ENCODE peak calls at places on chromosomes 16 and 17, in eight cellular contexts. U is stimulated activated CD8-positive, alpha-beta memory T cell treated with anti-CD3 and anti-CD28 coated beads, Interleukin-7, amount 100 ng/mL, for 1 hour; W is NCI-H1105; I is brain microvascular endothelial cell; Q is glutamatergic neuron; T is AG09309; A is neural crest cell; Y is CD8-positive, alpha-beta T cell. C is an unnamed sample.

GRCh38 chr17:40526668-40527067 is 25.2 kb upstream of the TNS4 start:
- DNase-seq in U (no peak), W (no peak), I (no peak), Q (no peak), T (no peak), A (no peak), Y (no peak), C (no peak)

GRCh38 chr16:62077998-62078397 is 41.8 kb upstream of the CDH8 start:
- DNase-seq in U (no peak), W (no peak), I (peak; percentile 5), Q (peak; percentile 63), T (no peak), A (peak; percentile 14), Y (no peak), C (peak; percentile 6)

GRCh38 chr17:83098241-83099085 is 19.1 kb downstream of the METRNL start:
- DNase-seq in U (no peak), W (no peak), I (no peak), Q (peak; percentile 68), T (no peak), A (no peak), Y (no peak), C (no peak)

GRCh38 chr17:35101036-35101435 is 18.6 kb downstream of the RAD51D start:
- DNase-seq in U (no peak), W (no peak), I (no peak), Q (no peak), T (no peak), A (no peak), Y (no peak), C (no peak)

GRCh38 chr17:77677210-77677609 is 281.3 kb upstream of the TNRC6C start:
- DNase-seq in U (no peak), W (no peak), I (no peak), Q (no peak), T (no peak), A (no peak), Y (no peak), C (no peak)

GRCh38 chr17:37648555-37648954 is 5.3 kb upstream of the DDX52 start:
- DNase-seq in U (no peak), W (no peak), I (peak; percentile 50), Q (no peak), T (peak; percentile 29), A (no peak), Y (no peak), C (no peak)

GRCh38 chr17:58344791-58345157 is 7.2 kb downstream of the SUPT4H1 start:
- DNase-seq in U (no peak), W (no peak), I (no peak), Q (no peak), T (no peak), A (no peak), Y (peak; percentile 52), C (no peak)

GRCh38 chr16:28277537-28278388 is 14.6 kb upstream of the SBK1 start:
- DNase-seq in U (peak; percentile 82), W (peak; percentile 55), I (peak; percentile 72), Q (peak; percentile 94), T (peak; percentile 10), A (peak; percentile 95), Y (peak; percentile 86), C (peak; percentile 29)

GRCh38 chr17:7573324-7574080 is 5.9 kb upstream of the CD68 start:
- DNase-seq in U (peak; percentile 77), W (peak; percentile 96), I (peak; percentile 80), Q (peak; percentile 93), T (peak; percentile 71), A (peak; percentile 78), Y (peak; percentile 90), C (peak; percentile 80)

GRCh38 chr17:179066-179432 is 2.4 kb downstream of the DOC2B start:
- DNase-seq in U (no peak), W (no peak), I (no peak), Q (no peak), T (no peak), A (no peak), Y (no peak), C (no peak)

GRCh38 chr17:278055-279028 is 74.3 kb downstream of the RPH3AL start:
- DNase-seq in U (no peak), W (no peak), I (no peak), Q (no peak), T (no peak), A (no peak), Y (no peak), C (no peak)

GRCh38 chr16:49158029-49158642 is 123.5 kb downstream of the CBLN1 start:
- DNase-seq in U (no peak), W (no peak), I (no peak), Q (no peak), T (no peak), A (peak; percentile 46), Y (no peak), C (no peak)

GRCh38 chr16:60686824-60687223 is 1349.4 kb downstream of the CDH8 start:
- DNase-seq in U (no peak), W (no peak), I (no peak), Q (no peak), T (no peak), A (no peak), Y (no peak), C (no peak)

GRCh38 chr17:32503251-32504165 is 16.7 kb downstream of the CDK5R1 start:
- DNase-seq in U (no peak), W (no peak), I (no peak), Q (no peak), T (no peak), A (no peak), Y (no peak), C (no peak)

GRCh38 chr16:84868829-84869457 is 49.2 kb downstream of the CRISPLD2 start:
- DNase-seq in U (no peak), W (no peak), I (no peak), Q (no peak), T (no peak), A (no peak), Y (no peak), C (no peak)

GRCh38 chr17:9115446-9116265 is 94.3 kb downstream of the NTN1 start:
- DNase-seq in U (peak; percentile 13), W (no peak), I (peak; percentile 36), Q (peak; percentile 64), T (no peak), A (peak; percentile 51), Y (peak; percentile 47), C (no peak)

GRCh38 chr16:50093607-50094570 is 28.1 kb downstream of the HEATR3 start:
- DNase-seq in U (no peak), W (no peak), I (peak; percentile 83), Q (no peak), T (no peak), A (no peak), Y (no peak), C (no peak)

GRCh38 chr17:79750650-79751545 is 20.2 kb downstream of the ENPP7 start:
- DNase-seq in U (no peak), W (no peak), I (no peak), Q (no peak), T (no peak), A (no peak), Y (no peak), C (no peak)

GRCh38 chr16:89958068-89958467 is 9.5 kb downstream of the DEF8 start:
- DNase-seq in U (no peak), W (no peak), I (peak; percentile 35), Q (peak; percentile 75), T (no peak), A (peak; percentile 35), Y (no peak), C (no peak)

GRCh38 chr16:8887952-8888560 is 5.9 kb downstream of the LITAFD start:
- DNase-seq in U (no peak), W (no peak), I (peak; percentile 48), Q (no peak), T (no peak), A (no peak), Y (no peak), C (no peak)

GRCh38 chr16:82924075-82924854 is 297.5 kb downstream of the CDH13 start:
- DNase-seq in U (no peak), W (no peak), I (no peak), Q (no peak), T (no peak), A (no peak), Y (no peak), C (no peak)

GRCh38 chr17:67467500-67468481 is 90.7 kb downstream of the PITPNC1 start:
- DNase-seq in U (no peak), W (no peak), I (no peak), Q (peak; percentile 54), T (no peak), A (no peak), Y (no peak), C (no peak)

GRCh38 chr17:4980644-4981216 is 6.7 kb downstream of the CAMTA2 start:
- DNase-seq in U (no peak), W (peak; percentile 28), I (peak; percentile 31), Q (no peak), T (no peak), A (peak; percentile 64), Y (no peak), C (peak; percentile 69)

GRCh38 chr17:45286286-45286685 is 24.4 kb upstream of the SPATA32 start:
- DNase-seq in U (no peak), W (no peak), I (no peak), Q (no peak), T (no peak), A (no peak), Y (no peak), C (no peak)

GRCh38 chr16:12208341-12209035 is 232.0 kb downstream of the SNX29 start:
- DNase-seq in U (no peak), W (no peak), I (no peak), Q (no peak), T (no peak), A (no peak), Y (no peak), C (no peak)

GRCh38 chr16:11968577-11968976 is 3.6 kb downstream of the TNFRSF17 start:
- DNase-seq in U (no peak), W (no peak), I (no peak), Q (no peak), T (no peak), A (no peak), Y (no peak), C (no peak)

GRCh38 chr17:7834554-7834890 is 505 bp downstream of the KDM6B start:
- DNase-seq in U (no peak), W (no peak), I (no peak), Q (peak; percentile 55), T (no peak), A (no peak), Y (peak; percentile 43), C (no peak)